ENCODE peak calls at places on chromosomes 5 and 9, in five cellular contexts. One of them, this sample, is unnamed.

GRCh38 chr9:125272697-125273096 is 11.1 kb downstream of the GAPVD1 start:
- DNase-seq in mesenchymal stem cell: peak; percentile 34
- DNase-seq in fibroblast of lung: no peak
- DNase-seq in GM23248: no peak
- DNase-seq in H9: no peak
- DNase-seq in this sample: no peak

GRCh38 chr5:130836729-130837660 is 328.1 kb downstream of the HINT1 start:
- DNase-seq in mesenchymal stem cell: peak; percentile 41
- DNase-seq in H9: no peak
- DNase-seq in fibroblast of lung: peak; percentile 0
- DNase-seq in GM23248: no peak
- DNase-seq in this sample: no peak

GRCh38 chr5:36363101-36363500 is 61.4 kb upstream of the RANBP3L start:
- DNase-seq in fibroblast of lung: peak; percentile 93
- DNase-seq in H9: peak; percentile 42
- DNase-seq in mesenchymal stem cell: peak; percentile 35
- DNase-seq in GM23248: peak; percentile 72
- DNase-seq in this sample: no peak

GRCh38 chr9:86766912-86767311 is 180.4 kb downstream of the GAS1 start:
- DNase-seq in mesenchymal stem cell: peak; percentile 18
- DNase-seq in GM23248: peak; percentile 96
- DNase-seq in fibroblast of lung: peak; percentile 97
- DNase-seq in H9: no peak
- DNase-seq in this sample: no peak

GRCh38 chr5:106397700-106398099 is 1273.0 kb downstream of the EFNA5 start:
- DNase-seq in GM23248: peak; percentile 88
- DNase-seq in H9: no peak
- DNase-seq in mesenchymal stem cell: peak; percentile 78
- DNase-seq in fibroblast of lung: peak; percentile 98
- DNase-seq in this sample: no peak

GRCh38 chr5:133460172-133460758 is 152.1 kb downstream of the FSTL4 start:
- DNase-seq in mesenchymal stem cell: no peak
- DNase-seq in GM23248: peak; percentile 34
- DNase-seq in fibroblast of lung: no peak
- DNase-seq in H9: peak; percentile 79
- DNase-seq in this sample: peak; percentile 52

GRCh38 chr5:173123416-173123815 is 20.9 kb upstream of the BNIP1 start:
- DNase-seq in GM23248: peak; percentile 38
- DNase-seq in mesenchymal stem cell: peak; percentile 76
- DNase-seq in fibroblast of lung: peak; percentile 14
- DNase-seq in H9: no peak
- DNase-seq in this sample: no peak

GRCh38 chr9:123749580-123750202 is 180.2 kb downstream of the DENND1A start:
- DNase-seq in GM23248: no peak
- DNase-seq in fibroblast of lung: peak; percentile 44
- DNase-seq in H9: no peak
- DNase-seq in mesenchymal stem cell: no peak
- DNase-seq in this sample: peak; percentile 57

GRCh38 chr5:175290379-175290778 is 153.6 kb downstream of the DRD1 start:
- DNase-seq in H9: no peak
- DNase-seq in mesenchymal stem cell: no peak
- DNase-seq in GM23248: no peak
- DNase-seq in fibroblast of lung: no peak
- DNase-seq in this sample: no peak

GRCh38 chr5:54438601-54439399 is 16.7 kb upstream of the HSPB3 start:
- DNase-seq in fibroblast of lung: no peak
- DNase-seq in H9: no peak
- DNase-seq in GM23248: no peak
- DNase-seq in mesenchymal stem cell: no peak
- DNase-seq in this sample: peak; percentile 38

GRCh38 chr5:125499969-125500368 is 753.5 kb upstream of the ZNF608 start:
- DNase-seq in H9: no peak
- DNase-seq in mesenchymal stem cell: no peak
- DNase-seq in GM23248: no peak
- DNase-seq in fibroblast of lung: no peak
- DNase-seq in this sample: no peak

GRCh38 chr5:142600611-142601360 is 85.1 kb downstream of the FGF1 start:
- DNase-seq in GM23248: peak; percentile 70
- DNase-seq in mesenchymal stem cell: peak; percentile 93
- DNase-seq in fibroblast of lung: peak; percentile 87
- DNase-seq in H9: no peak
- DNase-seq in this sample: no peak

GRCh38 chr9:90169490-90169889 is 473.1 kb downstream of the DIRAS2 start:
- DNase-seq in H9: no peak
- DNase-seq in mesenchymal stem cell: no peak
- DNase-seq in fibroblast of lung: no peak
- DNase-seq in GM23248: no peak
- DNase-seq in this sample: no peak

GRCh38 chr9:16687678-16688369 is 182.6 kb downstream of the BNC2 start:
- DNase-seq in H9: no peak
- DNase-seq in GM23248: no peak
- DNase-seq in mesenchymal stem cell: peak; percentile 72
- DNase-seq in fibroblast of lung: peak; percentile 43
- DNase-seq in this sample: no peak

GRCh38 chr5:92907914-92908606 is 673.0 kb downstream of the NR2F1-AS1 start:
- DNase-seq in mesenchymal stem cell: peak; percentile 79
- DNase-seq in H9: no peak
- DNase-seq in GM23248: peak; percentile 54
- DNase-seq in fibroblast of lung: peak; percentile 80
- DNase-seq in this sample: peak; percentile 8

GRCh38 chr5:108989761-108990392 is 242.2 kb downstream of the FER start:
- DNase-seq in mesenchymal stem cell: peak; percentile 21
- DNase-seq in fibroblast of lung: peak; percentile 4
- DNase-seq in H9: no peak
- DNase-seq in GM23248: peak; percentile 36
- DNase-seq in this sample: no peak

GRCh38 chr5:98927242-98927987 is 1.4 kb downstream of the CHD1 start:
- DNase-seq in H9: no peak
- DNase-seq in fibroblast of lung: peak; percentile 80
- DNase-seq in mesenchymal stem cell: peak; percentile 81
- DNase-seq in GM23248: peak; percentile 82
- DNase-seq in this sample: peak; percentile 18

GRCh38 chr5:98929123-98929981 is 545 bp upstream of the CHD1 start:
- DNase-seq in H9: peak; percentile 92
- DNase-seq in fibroblast of lung: peak; percentile 94
- DNase-seq in GM23248: peak; percentile 99
- DNase-seq in mesenchymal stem cell: peak; percentile 99
- DNase-seq in this sample: peak; percentile 80

GRCh38 chr5:98929982-98930355 is 1.2 kb upstream of the CHD1 start:
- DNase-seq in H9: no peak
- DNase-seq in fibroblast of lung: no peak
- DNase-seq in mesenchymal stem cell: no peak
- DNase-seq in GM23248: peak; percentile 28
- DNase-seq in this sample: no peak

GRCh38 chr5:98927988-98928801 is 612 bp downstream of the CHD1 start:
- DNase-seq in GM23248: peak; percentile 82
- DNase-seq in mesenchymal stem cell: peak; percentile 79
- DNase-seq in H9: peak; percentile 62
- DNase-seq in fibroblast of lung: peak; percentile 65
- DNase-seq in this sample: peak; percentile 32

DNA sequence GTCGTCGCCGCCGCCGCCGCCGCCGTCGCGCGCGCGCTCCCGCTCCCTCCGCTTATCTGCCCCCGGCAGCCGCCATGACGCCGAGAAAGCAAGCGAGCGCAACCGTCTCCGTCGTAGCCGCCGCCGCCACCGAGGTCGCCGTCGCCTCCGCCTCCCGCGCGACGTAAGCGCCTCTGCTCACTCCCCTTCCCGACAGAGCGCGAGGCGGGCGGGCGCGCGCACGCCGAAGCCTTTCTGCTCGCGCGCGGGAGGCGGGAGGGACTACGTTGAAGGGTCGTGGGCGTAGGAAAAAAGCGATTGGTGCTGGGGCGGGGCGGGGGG is at the start of gene CHD1:
- DNase-seq in H9: peak; percentile 96
- DNase-seq in GM23248: peak; percentile 98
- DNase-seq in mesenchymal stem cell: peak; percentile 97
- DNase-seq in fibroblast of lung: peak; percentile 96
- DNase-seq in this sample: peak; percentile 94
- H2AFZ ChIP-seq in H9: no peak within 1 kb of the TSS
- H2AFZ ChIP-seq in GM23248: peak within 1 kb of the TSS; percentile 54
- H2AFZ ChIP-seq in mesenchymal stem cell: peak within 1 kb of the TSS; percentile 83
- H2AFZ ChIP-seq in fibroblast of lung: no peak within 1 kb of the TSS
- H2AFZ ChIP-seq in this sample: peak within 1 kb of the TSS; percentile 92

GRCh38 chr5:9440517-9440916 is 105.4 kb downstream of the SEMA5A start:
- DNase-seq in H9: no peak
- DNase-seq in GM23248: peak; percentile 73
- DNase-seq in mesenchymal stem cell: peak; percentile 31
- DNase-seq in fibroblast of lung: peak; percentile 84
- DNase-seq in this sample: no peak

GRCh38 chr5:9437741-9438240 is 108.1 kb downstream of the SEMA5A start:
- DNase-seq in mesenchymal stem cell: peak; percentile 93
- DNase-seq in fibroblast of lung: peak; percentile 90
- DNase-seq in GM23248: peak; percentile 87
- DNase-seq in H9: no peak
- DNase-seq in this sample: no peak

GRCh38 chr5:9444346-9444745 is 101.5 kb downstream of the SEMA5A start:
- DNase-seq in H9: no peak
- DNase-seq in GM23248: no peak
- DNase-seq in fibroblast of lung: no peak
- DNase-seq in mesenchymal stem cell: no peak
- DNase-seq in this sample: no peak

GRCh38 chr5:9439651-9440292 is 106.1 kb downstream of the SEMA5A start:
- DNase-seq in H9: no peak
- DNase-seq in GM23248: peak; percentile 32
- DNase-seq in fibroblast of lung: no peak
- DNase-seq in mesenchymal stem cell: peak; percentile 72
- DNase-seq in this sample: no peak

DNA sequence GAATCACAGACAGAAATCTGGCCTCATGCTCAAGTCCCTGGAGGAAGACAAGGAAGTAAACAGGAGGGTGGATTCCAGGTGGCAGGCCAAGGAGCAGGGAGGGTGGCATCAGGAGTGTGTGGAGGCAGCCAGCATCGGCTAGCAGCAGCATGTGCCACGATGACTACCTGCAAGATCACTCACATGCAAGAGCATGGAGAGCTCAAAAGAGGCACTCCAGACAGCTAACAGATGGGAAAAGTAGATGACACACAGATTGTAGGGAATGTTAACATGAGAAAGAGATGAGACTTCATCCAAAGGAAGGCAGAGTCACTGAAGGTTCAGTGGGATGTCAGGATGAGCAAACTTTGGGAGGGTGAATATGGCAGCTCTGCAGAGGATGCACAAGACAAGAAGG is 104.3 kb downstream of the SEMA5A start:
- DNase-seq in GM23248: peak; percentile 38
- DNase-seq in H9: no peak
- DNase-seq in mesenchymal stem cell: no peak
- DNase-seq in fibroblast of lung: no peak
- DNase-seq in this sample: no peak
- H2AFZ ChIP-seq in GM23248: no peak overlapping the region
- H2AFZ ChIP-seq in H9: no peak overlapping the region
- H2AFZ ChIP-seq in mesenchymal stem cell: no peak overlapping the region
- H2AFZ ChIP-seq in fibroblast of lung: no peak overlapping the region
- H2AFZ ChIP-seq in this sample: no peak overlapping the region

DNA sequence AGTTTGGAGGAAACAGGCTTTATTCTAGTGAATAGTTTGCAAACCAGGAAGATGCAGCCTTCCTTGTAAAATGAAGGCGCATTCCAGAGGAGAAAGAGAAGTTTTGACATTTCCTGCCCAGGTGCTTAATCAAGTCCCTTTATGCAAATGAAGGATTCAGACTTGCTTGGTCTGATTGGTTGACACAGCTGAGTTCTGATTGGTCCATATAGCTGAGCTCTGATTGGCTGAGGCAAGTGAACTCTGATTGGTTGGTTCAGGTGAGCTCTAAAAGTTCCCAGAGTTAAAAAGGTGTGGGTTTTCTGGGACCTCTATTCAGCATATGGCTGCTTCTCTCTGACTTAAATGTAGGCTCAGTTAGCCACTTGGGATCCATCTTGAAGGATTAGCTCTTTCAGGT is 151.0 kb downstream of the CACNA1B start:
- DNase-seq in fibroblast of lung: no peak
- DNase-seq in GM23248: no peak
- DNase-seq in H9: peak; percentile 22
- DNase-seq in mesenchymal stem cell: no peak
- DNase-seq in this sample: peak; percentile 14
- H2AFZ ChIP-seq in fibroblast of lung: no peak overlapping the region
- H2AFZ ChIP-seq in GM23248: no peak overlapping the region
- H2AFZ ChIP-seq in H9: no peak overlapping the region
- H2AFZ ChIP-seq in mesenchymal stem cell: no peak overlapping the region
- H2AFZ ChIP-seq in this sample: no peak overlapping the region

DNA sequence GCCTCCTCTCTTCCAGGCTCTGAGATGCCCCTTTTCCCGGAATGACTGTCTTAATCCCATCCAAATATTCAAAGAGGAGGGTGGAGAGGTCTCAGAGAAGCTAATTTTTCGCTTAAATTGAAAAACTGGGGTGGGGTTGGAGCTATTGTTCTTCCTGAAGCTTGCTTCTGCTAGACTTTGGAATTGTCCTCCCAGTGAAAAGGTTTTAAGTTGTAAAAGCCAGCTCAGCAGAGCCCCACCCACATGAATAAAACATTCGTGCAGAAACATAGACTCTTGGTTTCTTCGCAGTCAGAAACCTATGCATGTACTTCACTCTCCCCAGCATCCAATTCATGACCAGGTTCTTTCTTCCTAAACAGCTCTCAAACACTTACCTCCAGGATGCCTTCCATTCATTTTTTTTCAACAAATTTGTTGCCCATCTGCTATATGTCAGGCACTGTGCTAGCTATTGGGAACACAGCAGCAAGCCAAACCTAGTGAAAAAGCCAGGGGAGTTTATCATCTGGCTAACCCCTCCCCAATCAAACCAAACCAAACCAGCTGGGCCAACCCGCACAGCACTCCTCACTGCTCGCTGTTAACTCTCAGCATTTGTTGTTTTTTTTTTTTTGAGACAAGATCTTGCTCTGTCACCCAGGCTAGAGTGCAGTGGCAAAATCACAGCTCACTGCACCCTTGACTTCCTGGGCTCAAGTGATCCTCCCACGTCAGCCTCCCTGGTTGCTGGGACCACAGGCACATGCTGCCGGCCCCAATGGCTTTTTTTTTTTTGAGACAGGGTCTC is 37.9 kb upstream of the OCLN start:
- DNase-seq in mesenchymal stem cell: no peak
- DNase-seq in fibroblast of lung: no peak
- DNase-seq in H9: no peak
- DNase-seq in GM23248: no peak
- DNase-seq in this sample: no peak
- H2AFZ ChIP-seq in mesenchymal stem cell: no peak overlapping the region
- H2AFZ ChIP-seq in fibroblast of lung: no peak overlapping the region
- H2AFZ ChIP-seq in H9: no peak overlapping the region
- H2AFZ ChIP-seq in GM23248: no peak overlapping the region
- H2AFZ ChIP-seq in this sample: no peak overlapping the region

DNA sequence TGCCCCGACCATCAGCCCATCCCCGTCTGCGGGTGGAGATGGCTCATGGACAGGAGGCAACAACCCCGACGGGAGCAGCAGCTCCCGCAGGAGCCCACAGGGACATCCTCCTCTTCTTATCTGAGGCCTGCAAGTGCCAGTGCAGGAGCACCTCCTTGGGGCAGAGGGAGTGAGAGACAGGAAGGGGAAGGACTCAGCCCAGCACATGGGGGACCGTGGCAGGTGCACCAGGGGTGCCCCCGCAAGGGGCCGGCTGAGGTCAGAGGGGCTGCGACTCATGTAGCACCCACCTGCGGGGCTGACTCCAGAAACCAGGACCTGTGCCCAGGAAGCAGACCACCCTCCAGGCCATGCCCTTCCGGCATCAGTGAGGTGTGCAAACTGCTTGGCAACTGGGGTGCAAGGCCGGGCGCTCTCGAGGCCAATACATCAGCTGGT is 259.8 kb upstream of the ADAMTS16 start:
- DNase-seq in GM23248: no peak
- DNase-seq in H9: no peak
- DNase-seq in fibroblast of lung: no peak
- DNase-seq in mesenchymal stem cell: no peak
- DNase-seq in this sample: no peak
- H2AFZ ChIP-seq in GM23248: no peak overlapping the region
- H2AFZ ChIP-seq in H9: no peak overlapping the region
- H2AFZ ChIP-seq in fibroblast of lung: no peak overlapping the region
- H2AFZ ChIP-seq in mesenchymal stem cell: no peak overlapping the region
- H2AFZ ChIP-seq in this sample: no peak overlapping the region